ENCODE peak calls at places on chromosomes 5 and 9, in four cellular contexts. O is gastroesophageal sphincter, K is pancreas, C is mucosa of descending colon. R is an unnamed sample.

GRCh38 chr5:1737790-1738405 is 61.7 kb downstream of the MRPL36 start:
- ATAC-seq in O (no peak), K (no peak), C (peak), R (peak)

GRCh38 chr5:146101646-146102045 is 3.7 kb downstream of the PLAC8L1 start:
- ATAC-seq in O (no peak), K (no peak), C (no peak), R (no peak)

GRCh38 chr9:82882744-82883143 is 180.2 kb downstream of the RASEF start:
- ATAC-seq in O (no peak), K (no peak), C (no peak), R (no peak)

GRCh38 chr5:88778736-88779135 is 104.2 kb downstream of the MEF2C start:
- ATAC-seq in O (peak), K (peak), C (no peak), R (no peak)

GRCh38 chr9:131475111-131475955 is 27.4 kb upstream of the POMT1 start:
- ATAC-seq in O (no peak), K (no peak), C (no peak), R (no peak)

GRCh38 chr9:34403554-34404380 is 27.1 kb upstream of the MYORG start:
- ATAC-seq in O (peak), K (peak), C (peak), R (peak)

GRCh38 chr9:97756991-97757390 is 59.9 kb upstream of the XPA start:
- ATAC-seq in O (no peak), K (no peak), C (no peak), R (no peak)

GRCh38 chr9:120636194-120636957 is 56.4 kb upstream of the CDK5RAP2 start:
- ATAC-seq in O (no peak), K (no peak), C (no peak), R (no peak)

GRCh38 chr5:132865668-132866341 is 464 bp downstream of the GDF9 start:
- ATAC-seq in O (peak), K (peak), C (no peak), R (peak)

GRCh38 chr5:88244686-88245085 is 24.0 kb downstream of the TMEM161B start:
- ATAC-seq in O (no peak), K (no peak), C (no peak), R (peak)

GRCh38 chr5:61100425-61100824 is 61.8 kb downstream of the SMIM15 start:
- ATAC-seq in O (no peak), K (no peak), C (no peak), R (no peak)

GRCh38 chr5:16980983-16981382 is 44.9 kb upstream of the MYO10 start:
- ATAC-seq in O (no peak), K (no peak), C (no peak), R (no peak)

GRCh38 chr9:135144581-135145108 is 57.2 kb downstream of the OLFM1 start:
- ATAC-seq in O (no peak), K (peak), C (no peak), R (peak)

GRCh38 chr5:60340326-60340725 is 359.6 kb downstream of the DEPDC1B start:
- ATAC-seq in O (no peak), K (no peak), C (no peak), R (no peak)

GRCh38 chr5:79697222-79698164 is 7.9 kb downstream of the CMYA5 start:
- ATAC-seq in O (no peak), K (peak), C (no peak), R (no peak)

GRCh38 chr9:12882430-12882829 is 107.6 kb downstream of the LURAP1L start:
- ATAC-seq in O (peak), K (peak), C (no peak), R (no peak)

GRCh38 chr5:159866093-159866492 is 50.2 kb upstream of the ADRA1B start:
- ATAC-seq in O (no peak), K (no peak), C (no peak), R (no peak)

GRCh38 chr9:75911390-75911789 is 20.9 kb downstream of the PCSK5 start:
- ATAC-seq in O (no peak), K (no peak), C (no peak), R (peak)

R was measured in esophagus mucosa.